ENCODE peak calls at places on chromosomes 2 and 18, in seven cellular contexts. B is neural progenitor cell; Q is mammary epithelial cell; E is right cardiac atrium; Z is left ventricle myocardium inferior; V is naive thymus-derived CD4-positive, alpha-beta T cell; F is mesendoderm. M is an unnamed sample. For H3K4me1 and H3K27me3, the result is how much of the 10 kb centered on the place peaks cover.

GRCh38 chr2:218781691-218782528 is at the start of gene CYP27A1:
- DNase-seq in B (peak), Q (no peak), E (peak), Z (peak), V (no peak), F (peak), M (no peak)

GRCh38 chr2:201977651-201978050 is 56.0 kb upstream of the FZD7 start:
- DNase-seq in B (no peak), Q (no peak), E (no peak), Z (no peak), V (no peak), F (no peak), M (no peak)

GRCh38 chr2:854460-854859 is 96.2 kb upstream of the SNTG2 start:
- DNase-seq in B (peak), Q (no peak), E (no peak), Z (peak), V (peak), F (peak), M (peak)

GRCh38 chr18:48608581-48608980 is 69.8 kb downstream of the CTIF start:
- DNase-seq in B (no peak), Q (no peak), E (no peak), Z (no peak), V (no peak), F (no peak), M (no peak)

GRCh38 chr2:11821705-11822104 is 75.3 kb downstream of the LPIN1 start:
- DNase-seq in B (no peak), Q (no peak), E (no peak), Z (no peak), V (no peak), F (no peak), M (no peak)

GRCh38 chr2:12816379-12817306 is 99.9 kb downstream of the TRIB2 start:
- DNase-seq in B (no peak), Q (peak), E (no peak), Z (no peak), V (no peak), F (no peak), M (peak)

GRCh38 chr2:159209341-159210306 is 76.9 kb downstream of the WDSUB1 start:
- DNase-seq in B (no peak), Q (no peak), E (no peak), Z (no peak), V (no peak), F (no peak), M (peak)

GRCh38 chr2:189542145-189542882 is 38.3 kb downstream of the SLC40A1 start:
- DNase-seq in B (no peak), Q (no peak), E (no peak), Z (no peak), V (no peak), F (no peak), M (no peak)

GRCh38 chr18:6920099-6920955 is 190.8 kb downstream of the ARHGAP28 start:
- DNase-seq in B (peak), Q (peak), E (no peak), Z (no peak), V (no peak), F (peak), M (no peak)

GRCh38 chr2:201852462-201852861 is 46.1 kb downstream of the CDK15 start:
- DNase-seq in B (no peak), Q (no peak), E (no peak), Z (no peak), V (no peak), F (no peak), M (no peak)

GRCh38 chr2:88481937-88482336 is 29.4 kb upstream of the FOXI3 start:
- DNase-seq in B (no peak), Q (peak), E (no peak), Z (no peak), V (no peak), F (peak), M (no peak)

DNA sequence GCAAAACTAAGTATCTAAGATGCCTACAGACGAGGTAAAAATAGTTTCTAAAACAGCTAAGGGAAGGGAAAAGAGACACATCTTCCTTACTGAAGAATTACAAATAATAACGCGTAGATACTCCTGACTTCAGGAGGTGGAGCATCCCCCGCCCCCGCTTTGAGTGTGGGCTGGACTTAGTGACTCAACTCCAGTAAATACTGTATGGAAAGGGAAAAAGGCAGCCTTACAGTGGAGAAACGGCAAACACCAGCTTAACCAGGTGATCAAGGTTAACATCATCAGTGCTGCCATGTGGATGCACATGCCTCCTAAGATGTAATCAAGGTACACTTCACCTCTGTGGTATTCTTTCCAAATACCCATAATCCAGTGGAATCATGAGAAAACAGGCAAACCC is 47.9 kb downstream of the HADHB start:
- DNase-seq in B (no peak), Q (peak), E (no peak), Z (no peak), V (no peak), F (no peak), M (no peak)
- H3K4me1 ChIP-seq in B (under half), Q (under half), E (under half), Z (under half), V (under half), F (under half), M (under half)

GRCh38 chr2:239825705-239825979 is 199.5 kb downstream of the NDUFA10 start:
- DNase-seq in B (no peak), Q (no peak), E (no peak), Z (peak), V (no peak), F (no peak), M (no peak)
- H3K27me3 ChIP-seq in B (under half), Q (under half), E (under half), Z (half or more), V (under half), F (under half), M (under half)

DNA sequence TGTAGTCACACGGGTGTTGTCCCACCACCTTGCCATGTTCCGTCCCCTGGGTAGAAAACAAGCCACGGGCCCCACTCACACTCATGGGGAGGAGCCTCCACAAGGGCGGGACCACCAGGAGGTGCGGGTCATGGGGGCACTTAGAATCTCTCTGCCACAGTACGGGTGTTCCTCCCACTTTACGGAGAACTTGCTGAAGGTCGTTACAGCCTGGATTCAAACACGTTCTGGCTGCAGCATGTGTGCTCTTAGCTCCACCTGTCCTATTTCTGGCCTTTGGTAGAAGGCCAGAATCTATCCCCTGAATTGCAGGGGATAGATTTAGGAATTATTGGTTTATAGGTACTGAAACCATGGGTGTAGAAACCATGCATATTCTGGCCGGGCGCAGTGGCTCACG is 14.9 kb upstream of the CEP192 start:
- DNase-seq in B (no peak), Q (no peak), E (no peak), Z (no peak), V (no peak), F (no peak), M (no peak)
- H3K27ac ChIP-seq in B (no peak), Q (no peak), E (no peak), Z (no peak), V (no peak), F (no peak), M (no peak)

GRCh38 chr2:128286905-128287779 is 31.5 kb downstream of the HS6ST1 start:
- DNase-seq in B (no peak), Q (no peak), E (peak), Z (no peak), V (no peak), F (no peak), M (no peak)

GRCh38 chr2:128285329-128285931 is 33.2 kb downstream of the HS6ST1 start:
- DNase-seq in B (no peak), Q (no peak), E (peak), Z (peak), V (no peak), F (no peak), M (no peak)

GRCh38 chr2:128284841-128285240 is 33.8 kb downstream of the HS6ST1 start:
- DNase-seq in B (no peak), Q (no peak), E (peak), Z (peak), V (no peak), F (no peak), M (no peak)

GRCh38 chr2:128287780-128288735 is 30.6 kb downstream of the HS6ST1 start:
- DNase-seq in B (no peak), Q (no peak), E (peak), Z (peak), V (no peak), F (no peak), M (no peak)

DNA sequence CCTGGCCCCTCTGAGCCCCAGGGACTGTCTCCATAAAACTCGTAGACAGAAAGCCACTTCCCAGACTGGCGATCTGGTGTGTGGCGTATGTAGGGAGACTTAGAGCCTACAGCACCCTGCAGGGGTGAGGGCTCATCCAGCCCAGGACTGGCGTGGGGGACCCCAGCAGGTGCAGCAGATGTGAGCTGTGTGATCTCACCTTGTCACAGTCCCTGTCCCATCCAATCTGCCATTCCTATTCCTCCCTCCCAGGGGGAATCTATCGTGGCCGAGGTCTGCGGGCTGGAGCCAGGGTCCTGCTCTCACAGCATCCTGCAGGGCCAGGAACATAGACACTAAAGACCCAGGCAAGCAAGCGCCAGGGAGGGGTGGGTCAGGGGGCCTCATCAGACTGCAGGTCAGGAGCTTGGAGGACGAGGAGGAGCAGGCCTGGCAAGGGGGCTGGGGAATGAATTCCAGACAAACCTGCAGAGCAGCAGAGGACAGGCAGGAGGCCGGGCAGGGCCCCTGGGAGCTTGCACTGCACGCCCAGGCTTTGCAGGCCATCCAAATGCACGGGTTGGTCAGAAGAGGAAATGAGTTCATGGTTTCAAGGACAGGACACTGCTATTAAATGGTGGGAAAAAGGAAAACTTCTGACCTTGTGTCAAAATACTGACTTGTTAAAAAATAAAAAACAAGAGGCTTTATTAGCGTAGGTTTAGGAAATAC is 32.5 kb downstream of the HS6ST1 start:
- DNase-seq in B (no peak), Q (no peak), E (peak), Z (no peak), V (no peak), F (no peak), M (no peak)
- H3K4me1 ChIP-seq in B (under half), Q (under half), E (under half), Z (half or more), V (under half), F (under half), M (under half)